ENCODE peak calls at places on chromosomes 13 and 19, in five cellular contexts. Y is uterus, R is esophagus squamous epithelium, T is IMR-90, E is heart right ventricle. I is an unnamed sample. For H3K4me1, the result is how much of the 10 kb centered on the place peaks cover.

GRCh38 chr19:14775855-14776254 is 2.5 kb downstream of the ADGRE2 start:
- DNase-seq in T (no peak), E (no peak), Y (no peak), R (no peak), I (no peak)

GRCh38 chr19:2294377-2295335 is 12.7 kb upstream of the PEAK3 start:
- DNase-seq in E (no peak), T (peak), Y (peak), R (no peak), I (no peak)

GRCh38 chr13:44219808-44220544 is 153.6 kb upstream of the SERP2 start:
- DNase-seq in Y (no peak), E (no peak), T (peak), R (no peak), I (no peak)

GRCh38 chr19:6023936-6024335 is 46.0 kb upstream of the RANBP3 start:
- DNase-seq in T (no peak), Y (no peak), R (no peak), E (no peak), I (no peak)

GRCh38 chr19:38736413-38737280 is 7.6 kb downstream of the CAPN12 start:
- DNase-seq in R (no peak), T (no peak), E (peak), Y (peak), I (peak)

GRCh38 chr13:97250560-97250959 is 28.4 kb downstream of the MBNL2 start:
- DNase-seq in E (no peak), R (no peak), T (no peak), Y (no peak), I (no peak)

GRCh38 chr19:11204943-11205349 is 7.6 kb upstream of the KANK2 start:
- DNase-seq in T (no peak), Y (peak), R (no peak), E (peak), I (no peak)

GRCh38 chr13:75353786-75354193 is 128.2 kb downstream of the TBC1D4 start:
- DNase-seq in E (no peak), Y (no peak), T (peak), R (no peak), I (no peak)

GRCh38 chr13:58531614-58532013 is 900.1 kb downstream of the PCDH17 start:
- DNase-seq in T (no peak), Y (no peak), E (no peak), R (no peak), I (no peak)

GRCh38 chr19:5973376-5973775 is 4.6 kb downstream of the RANBP3 start:
- DNase-seq in T (no peak), R (no peak), E (no peak), Y (no peak), I (no peak)

GRCh38 chr19:13099073-13099999 is 3.3 kb downstream of the LYL1 start:
- DNase-seq in R (no peak), E (peak), Y (peak), T (no peak), I (peak)

GRCh38 chr19:58166708-58167280 is 16.1 kb upstream of the ZNF274 start:
- DNase-seq in E (no peak), T (no peak), Y (no peak), R (no peak), I (no peak)

GRCh38 chr13:47179321-47179720 is 282.5 kb upstream of the HTR2A start:
- DNase-seq in Y (no peak), T (no peak), R (no peak), E (no peak), I (no peak)

GRCh38 chr19:1418494-1418775 is 11.0 kb downstream of the DAZAP1 start:
- DNase-seq in Y (no peak), T (no peak), E (no peak), R (no peak), I (no peak)

GRCh38 chr19:2290441-2291184 is 8.6 kb upstream of the PEAK3 start:
- DNase-seq in Y (no peak), R (no peak), E (no peak), T (no peak), I (no peak)

GRCh38 chr13:90768116-90768515 is 579.4 kb upstream of the MIR17HG start:
- DNase-seq in E (no peak), R (no peak), Y (no peak), T (no peak), I (no peak)

GRCh38 chr19:58475714-58476497 is at the start of gene ZNF446:
- DNase-seq in Y (peak), E (peak), T (peak), R (peak), I (peak)

GRCh38 chr13:46575321-46575721 is 22.4 kb downstream of the LRCH1 start:
- DNase-seq in R (no peak), T (peak), E (no peak), Y (no peak), I (no peak)

GRCh38 chr19:11196406-11197287 is 698 bp downstream of the KANK2 start:
- DNase-seq in E (peak), T (peak), R (no peak), Y (peak), I (peak)

GRCh38 chr13:99356216-99357089 is 49.3 kb upstream of the GPR183 start:
- DNase-seq in E (peak), T (peak), R (no peak), Y (no peak), I (no peak)

GRCh38 chr19:35508129-35508528 is 5.3 kb downstream of the DMKN start:
- DNase-seq in R (no peak), E (no peak), Y (no peak), T (no peak), I (no peak)

GRCh38 chr19:13208964-13209796 is 59.0 kb downstream of the IER2 start:
- DNase-seq in Y (no peak), E (no peak), T (no peak), R (no peak), I (no peak)

GRCh38 chr19:17626456-17626855 is 61.7 kb downstream of the UNC13A start:
- DNase-seq in Y (no peak), T (no peak), R (no peak), E (no peak), I (no peak)

GRCh38 chr19:15452111-15453047 is 2.6 kb upstream of the WIZ start:
- DNase-seq in T (peak), Y (peak), R (no peak), E (peak), I (peak)

GRCh38 chr13:51222510-51223283 is 499 bp downstream of the FAM124A start:
- DNase-seq in Y (no peak), R (no peak), T (no peak), E (no peak), I (no peak)

GRCh38 chr19:1651548-1652394 is 644 bp downstream of the TCF3 start:
- DNase-seq in R (no peak), Y (peak), E (no peak), T (peak), I (no peak)

GRCh38 chr19:50896591-50897190 is 14.5 kb downstream of the KLK4 start:
- DNase-seq in R (no peak), Y (no peak), T (peak), E (no peak), I (no peak)

GRCh38 chr19:4012092-4012974 is 4.8 kb downstream of the PIAS4 start:
- DNase-seq in E (no peak), T (no peak), R (no peak), Y (no peak), I (no peak)

GRCh38 chr19:58558066-58558622 is at the start of gene UBE2M:
- DNase-seq in Y (peak), R (no peak), E (peak), T (no peak), I (peak)

GRCh38 chr13:38670627-38671026 is 16.2 kb upstream of the FREM2 start:
- DNase-seq in R (no peak), Y (no peak), E (no peak), T (peak), I (no peak)
- H3K4me1 ChIP-seq in R (under half), Y (under half), E (under half), T (under half), I (under half)

DNA sequence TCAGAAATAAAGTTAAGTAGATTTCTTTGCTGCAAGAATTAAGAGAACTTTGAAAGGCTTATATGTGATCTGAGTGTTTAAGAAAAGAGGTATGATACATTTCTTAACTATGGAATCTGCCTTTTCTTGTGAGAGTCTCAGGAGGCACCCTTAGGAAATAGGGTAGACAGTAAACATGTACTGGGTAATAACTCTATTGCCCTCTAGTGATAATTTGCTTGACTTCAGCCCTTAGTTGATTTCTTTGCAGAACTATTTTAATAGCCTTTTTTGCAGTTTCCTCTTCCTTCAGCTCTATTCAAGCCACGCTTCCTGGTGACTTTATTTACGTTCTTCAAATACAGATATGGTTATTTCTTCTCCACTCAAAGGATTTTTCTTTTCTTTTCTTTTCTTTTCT is 37.0 kb upstream of the CCNA1 start:
- DNase-seq in E (no peak), R (no peak), Y (no peak), T (peak), I (no peak)
- TF ChIP-seq CTCF in E (peak), R (no peak), Y (peak), T (peak), I (no peak)

DNA sequence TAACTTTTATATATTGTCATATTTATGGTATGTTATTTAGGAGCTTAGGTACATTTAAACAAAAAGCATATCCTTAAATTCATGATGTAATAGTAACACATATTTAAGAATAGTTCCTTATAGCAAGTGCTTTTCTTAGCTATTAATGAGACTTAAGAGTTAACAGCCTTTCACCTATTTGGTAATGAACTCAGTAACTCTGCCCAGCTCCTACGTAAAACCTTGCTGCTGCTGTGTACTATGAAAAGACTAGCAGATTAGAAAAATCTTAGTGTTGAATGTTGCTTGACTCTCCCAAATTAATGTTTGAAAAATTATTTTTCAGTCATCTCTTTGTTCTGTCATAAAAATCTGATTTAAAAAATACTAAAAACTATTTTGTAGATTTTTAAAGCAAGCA is 6.9 kb downstream of the GPR180 start:
- DNase-seq in Y (no peak), R (no peak), E (no peak), T (no peak), I (no peak)
- H3K4me1 ChIP-seq in Y (under half), R (under half), E (under half), T (under half), I (under half)

DNA sequence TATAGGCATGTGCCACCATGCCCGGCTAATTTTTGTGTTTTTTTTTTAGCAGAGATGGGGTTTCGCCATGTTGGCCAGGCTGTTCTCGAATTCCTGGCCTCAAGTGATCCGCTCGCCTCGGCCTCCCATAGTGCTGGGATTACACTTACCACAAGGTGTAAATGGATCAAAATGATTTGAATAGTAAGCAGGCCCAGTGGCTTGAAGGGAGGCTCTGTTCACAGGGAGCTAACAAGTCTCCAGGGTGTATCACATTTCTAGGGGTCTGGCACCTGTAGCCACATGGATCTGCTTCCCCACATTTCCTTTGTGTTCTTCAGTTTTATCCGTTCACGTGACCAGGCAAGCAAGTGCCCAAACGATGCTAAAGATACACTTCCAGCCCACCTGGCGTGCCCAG is 13.5 kb upstream of the CNFN start:
- DNase-seq in Y (no peak), E (no peak), T (no peak), R (no peak), I (no peak)
- TF ChIP-seq CTCF in Y (no peak), E (no peak), T (no peak), R (no peak), I (no peak)

GRCh38 chr13:39450176-39450575 is 152.8 kb downstream of the LHFPL6 start:
- DNase-seq in R (no peak), Y (no peak), T (no peak), E (no peak), I (no peak)

GRCh38 chr13:39452834-39453233 is 150.2 kb downstream of the LHFPL6 start:
- DNase-seq in E (peak), T (no peak), R (no peak), Y (no peak), I (no peak)

GRCh38 chr13:39451860-39452301 is 151.1 kb downstream of the LHFPL6 start:
- DNase-seq in E (peak), T (peak), R (no peak), Y (no peak), I (no peak)

GRCh38 chr13:39452412-39452811 is 150.6 kb downstream of the LHFPL6 start:
- DNase-seq in E (peak), T (no peak), Y (no peak), R (no peak), I (no peak)

DNA sequence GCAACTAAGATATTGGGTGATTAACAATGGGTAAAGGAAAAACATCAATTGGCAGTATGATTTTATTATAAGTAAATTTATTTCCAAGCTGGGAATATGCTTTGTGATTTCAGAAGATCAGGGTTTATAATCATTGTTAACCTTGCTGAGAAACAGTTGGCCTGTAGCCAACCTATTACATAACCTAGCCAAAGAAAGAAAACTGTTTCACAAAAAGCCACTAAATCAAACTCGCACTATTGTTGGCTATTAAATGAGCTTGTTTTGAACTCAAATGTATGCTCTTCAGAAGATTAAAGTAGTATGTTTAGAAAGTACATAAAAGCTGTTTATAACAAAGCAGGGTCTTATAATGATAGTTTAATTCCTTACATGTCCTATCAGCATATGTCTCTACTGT is 151.7 kb downstream of the LHFPL6 start:
- DNase-seq in T (peak), E (peak), R (no peak), Y (no peak), I (no peak)
- H3K4me1 ChIP-seq in T (under half), E (half or more), R (under half), Y (under half), I (under half)

GRCh38 chr13:112587359-112587766 is 590 bp downstream of the TUBGCP3 start:
- DNase-seq in T (peak), E (peak), R (no peak), Y (peak), I (peak)
- TF ChIP-seq CTCF in T (peak), E (peak), R (peak), Y (peak), I (no peak)

DNA sequence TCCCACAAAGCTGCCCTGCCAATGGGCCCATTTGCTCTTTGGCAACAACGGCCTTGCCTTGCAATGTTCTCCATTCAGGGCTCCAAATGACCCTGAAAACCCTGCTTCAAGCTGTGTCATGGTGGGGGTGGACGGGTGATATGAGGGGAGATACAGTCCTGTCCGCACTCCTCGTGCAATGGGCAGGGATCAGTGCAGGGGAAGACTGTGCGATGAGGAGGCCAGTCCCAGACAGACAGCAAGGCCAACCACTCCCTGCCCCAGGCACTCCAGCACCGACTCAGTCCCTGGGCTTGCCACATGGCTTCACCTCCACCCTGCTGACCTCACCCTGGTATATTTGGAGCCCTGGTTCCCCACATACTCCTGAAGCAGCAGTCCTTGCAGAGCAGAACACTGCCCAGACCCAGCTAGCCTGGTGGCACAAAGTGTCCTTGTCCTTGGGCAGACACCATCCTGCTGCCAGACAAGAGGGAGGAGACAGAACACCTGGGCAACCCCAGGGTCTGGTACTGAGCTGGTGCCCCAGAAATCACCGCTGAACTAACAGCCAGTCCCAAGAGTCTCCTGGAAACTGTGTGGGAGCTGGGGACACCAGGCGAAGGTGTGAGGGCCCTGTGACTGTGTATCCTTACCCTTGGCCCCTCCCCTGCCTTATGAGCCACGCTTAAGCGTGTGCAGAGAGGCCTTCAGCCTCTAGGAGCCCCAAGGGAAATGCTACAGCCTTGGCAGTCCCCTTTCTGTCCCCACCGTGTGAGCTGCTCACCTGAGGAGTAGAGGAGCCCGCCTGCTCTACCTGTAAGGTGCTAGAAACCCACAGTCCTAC is 9.1 kb upstream of the SLC35E1 start:
- DNase-seq in R (no peak), Y (no peak), T (no peak), E (peak), I (no peak)
- H3K4me1 ChIP-seq in R (under half), Y (under half), T (under half), E (half or more), I (under half)

DNA sequence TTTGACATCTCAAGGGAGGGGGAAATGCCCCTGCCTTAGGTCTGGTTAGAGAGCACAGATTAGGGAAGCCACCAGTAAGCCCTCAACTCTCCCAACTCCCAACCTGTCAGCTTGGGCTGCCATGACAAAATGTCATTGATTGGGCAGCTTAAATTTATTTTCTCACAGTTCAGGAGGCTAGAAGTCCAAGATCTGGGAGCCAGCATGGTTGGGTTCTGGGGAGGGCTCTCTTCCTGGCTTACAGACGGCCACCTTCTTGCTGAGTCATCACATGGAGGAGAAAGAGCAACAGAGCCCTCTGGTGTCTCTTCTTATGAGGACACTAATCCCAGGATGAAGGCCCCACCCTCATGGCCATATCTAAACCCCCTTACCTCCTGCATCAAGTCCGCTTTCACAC is 24.2 kb downstream of the C19orf12 start:
- DNase-seq in T (peak), E (no peak), Y (no peak), R (no peak), I (no peak)
- TF ChIP-seq CTCF in T (peak), E (peak), Y (peak), R (peak), I (peak)

DNA sequence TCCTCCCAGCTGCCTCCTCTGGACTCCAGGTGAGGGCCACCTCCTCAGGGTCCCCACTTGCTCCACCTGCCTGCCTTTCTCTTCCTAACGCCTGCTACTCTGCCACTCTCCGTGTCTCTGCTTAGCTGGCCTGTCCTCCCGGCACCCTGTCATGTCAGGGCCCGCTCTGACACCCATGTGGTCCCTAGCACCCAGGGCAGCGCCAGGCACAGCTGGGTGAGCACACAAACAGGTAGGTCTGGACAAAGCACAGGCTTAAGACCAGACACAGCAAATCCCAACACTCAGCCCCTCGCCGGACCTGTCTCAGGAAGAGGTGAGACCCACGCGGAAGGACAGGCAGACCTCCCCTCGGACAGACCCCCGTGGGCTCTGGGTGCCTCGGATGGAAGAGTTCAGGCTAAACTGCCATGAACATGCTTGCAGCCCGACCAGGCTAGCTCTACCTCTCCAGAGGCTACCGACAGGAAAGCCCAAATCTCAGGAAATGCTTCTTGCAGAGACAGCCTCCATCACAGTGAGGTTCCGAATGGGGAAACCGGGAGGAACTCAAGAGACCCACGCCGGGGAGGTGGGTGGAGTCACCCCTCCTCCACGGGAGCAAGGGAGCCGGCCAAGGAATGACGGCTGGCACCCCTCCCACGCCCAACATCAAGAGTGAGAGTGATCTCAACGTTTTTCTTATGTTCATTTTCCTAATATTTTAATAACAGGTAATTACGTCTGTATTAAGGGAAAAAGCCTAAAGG is 12.5 kb downstream of the ZNF787 start:
- DNase-seq in R (no peak), T (peak), E (no peak), Y (peak), I (no peak)
- H3K4me1 ChIP-seq in R (half or more), T (under half), E (half or more), Y (under half), I (half or more)